ENCODE peak calls at places on chromosomes 2 and 18, in ten cellular contexts. One of them, this sample, is unnamed.
A peak's percentile ranks its signal among the peaks of the same experiment; 100 is the strongest.

GRCh38 chr18:706438-706837 is 6.0 kb downstream of the ENOSF1 start:
- DNase-seq in transverse colon: no peak
- DNase-seq in testis: no peak
- DNase-seq in IMR-90: no peak
- DNase-seq in stomach: no peak
- DNase-seq in adrenal gland: no peak
- DNase-seq in H1: no peak
- DNase-seq in tibial nerve: no peak
- DNase-seq in prostate gland: no peak
- DNase-seq in HepG2: no peak
- DNase-seq in this sample: no peak

GRCh38 chr2:150230616-150231015 is 256.9 kb downstream of the RND3 start:
- DNase-seq in IMR-90: no peak
- DNase-seq in tibial nerve: no peak
- DNase-seq in H1: no peak
- DNase-seq in testis: no peak
- DNase-seq in HepG2: no peak
- DNase-seq in transverse colon: no peak
- DNase-seq in stomach: no peak
- DNase-seq in adrenal gland: no peak
- DNase-seq in prostate gland: no peak
- DNase-seq in this sample: no peak

GRCh38 chr18:46700026-46700425 is 43.0 kb upstream of the LOXHD1 start:
- DNase-seq in transverse colon: no peak
- DNase-seq in adrenal gland: no peak
- DNase-seq in IMR-90: no peak
- DNase-seq in tibial nerve: no peak
- DNase-seq in prostate gland: no peak
- DNase-seq in testis: no peak
- DNase-seq in stomach: no peak
- DNase-seq in HepG2: no peak
- DNase-seq in H1: no peak
- DNase-seq in this sample: no peak

GRCh38 chr2:129923265-129924141 is 56.0 kb upstream of the RAB6C start:
- DNase-seq in prostate gland: peak; percentile 28
- DNase-seq in HepG2: peak; percentile 70
- DNase-seq in testis: peak; percentile 44
- DNase-seq in H1: peak; percentile 58
- DNase-seq in transverse colon: no peak
- DNase-seq in IMR-90: peak; percentile 37
- DNase-seq in adrenal gland: peak; percentile 26
- DNase-seq in stomach: no peak
- DNase-seq in tibial nerve: peak; percentile 40
- DNase-seq in this sample: no peak

GRCh38 chr2:201448701-201449100 is 2.6 kb downstream of the TRAK2 start:
- DNase-seq in IMR-90: no peak
- DNase-seq in adrenal gland: no peak
- DNase-seq in H1: no peak
- DNase-seq in testis: no peak
- DNase-seq in stomach: no peak
- DNase-seq in tibial nerve: no peak
- DNase-seq in HepG2: no peak
- DNase-seq in prostate gland: no peak
- DNase-seq in transverse colon: peak; percentile 50
- DNase-seq in this sample: no peak

GRCh38 chr2:135657806-135658582 is 83.7 kb upstream of the UBXN4 start:
- DNase-seq in prostate gland: no peak
- DNase-seq in transverse colon: no peak
- DNase-seq in adrenal gland: no peak
- DNase-seq in tibial nerve: no peak
- DNase-seq in HepG2: no peak
- DNase-seq in IMR-90: no peak
- DNase-seq in testis: no peak
- DNase-seq in H1: no peak
- DNase-seq in stomach: no peak
- DNase-seq in this sample: peak; percentile 57

GRCh38 chr2:12712871-12713270 is 3.9 kb upstream of the TRIB2 start:
- DNase-seq in transverse colon: no peak
- DNase-seq in HepG2: no peak
- DNase-seq in tibial nerve: no peak
- DNase-seq in adrenal gland: no peak
- DNase-seq in testis: no peak
- DNase-seq in prostate gland: no peak
- DNase-seq in IMR-90: peak; percentile 87
- DNase-seq in H1: no peak
- DNase-seq in stomach: no peak
- DNase-seq in this sample: no peak

GRCh38 chr2:190255668-190256067 is 64.0 kb downstream of the HIBCH start:
- DNase-seq in HepG2: no peak
- DNase-seq in prostate gland: no peak
- DNase-seq in tibial nerve: no peak
- DNase-seq in testis: no peak
- DNase-seq in H1: no peak
- DNase-seq in IMR-90: no peak
- DNase-seq in transverse colon: no peak
- DNase-seq in stomach: no peak
- DNase-seq in adrenal gland: no peak
- DNase-seq in this sample: no peak

GRCh38 chr2:73944714-73945113 is 18.0 kb downstream of the DGUOK start:
- DNase-seq in IMR-90: no peak
- DNase-seq in stomach: no peak
- DNase-seq in tibial nerve: no peak
- DNase-seq in testis: no peak
- DNase-seq in prostate gland: no peak
- DNase-seq in adrenal gland: no peak
- DNase-seq in H1: no peak
- DNase-seq in HepG2: no peak
- DNase-seq in transverse colon: no peak
- DNase-seq in this sample: no peak
- TF ChIP-seq POLR2A in IMR-90: no peak
- TF ChIP-seq POLR2A in stomach: no peak
- TF ChIP-seq POLR2A in tibial nerve: no peak
- TF ChIP-seq POLR2A in testis: no peak
- TF ChIP-seq POLR2A in prostate gland: no peak
- TF ChIP-seq POLR2A in adrenal gland: no peak
- TF ChIP-seq POLR2A in H1: no peak
- TF ChIP-seq POLR2A in HepG2: no peak
- TF ChIP-seq POLR2A in transverse colon: no peak
- TF ChIP-seq POLR2A in this sample: no peak

GRCh38 chr18:65994294-65994693 is 243.5 kb downstream of the CDH7 start:
- DNase-seq in H1: no peak
- DNase-seq in adrenal gland: no peak
- DNase-seq in stomach: no peak
- DNase-seq in transverse colon: no peak
- DNase-seq in prostate gland: no peak
- DNase-seq in testis: no peak
- DNase-seq in tibial nerve: no peak
- DNase-seq in IMR-90: no peak
- DNase-seq in HepG2: no peak
- DNase-seq in this sample: no peak
- H3K9me3 ChIP-seq in H1: no peaks in the 10 kb centered on the region
- H3K9me3 ChIP-seq in adrenal gland: no peaks in the 10 kb centered on the region
- H3K9me3 ChIP-seq in stomach: no peaks in the 10 kb centered on the region
- H3K9me3 ChIP-seq in transverse colon: no peaks in the 10 kb centered on the region
- H3K9me3 ChIP-seq in prostate gland: no peaks in the 10 kb centered on the region
- H3K9me3 ChIP-seq in testis: no peaks in the 10 kb centered on the region
- H3K9me3 ChIP-seq in tibial nerve: no peaks in the 10 kb centered on the region
- H3K9me3 ChIP-seq in IMR-90: no peaks in the 10 kb centered on the region
- H3K9me3 ChIP-seq in HepG2: no peaks in the 10 kb centered on the region
- H3K9me3 ChIP-seq in this sample: no peaks in the 10 kb centered on the region

GRCh38 chr2:222736301-222736700 is 64.8 kb downstream of the MOGAT1 start:
- DNase-seq in IMR-90: peak; percentile 67
- DNase-seq in prostate gland: no peak
- DNase-seq in tibial nerve: no peak
- DNase-seq in HepG2: no peak
- DNase-seq in H1: no peak
- DNase-seq in transverse colon: no peak
- DNase-seq in stomach: no peak
- DNase-seq in testis: no peak
- DNase-seq in adrenal gland: no peak
- DNase-seq in this sample: no peak

GRCh38 chr2:222738759-222739292 is 67.4 kb downstream of the MOGAT1 start:
- DNase-seq in prostate gland: no peak
- DNase-seq in H1: no peak
- DNase-seq in testis: no peak
- DNase-seq in transverse colon: peak; percentile 30
- DNase-seq in adrenal gland: no peak
- DNase-seq in stomach: no peak
- DNase-seq in tibial nerve: no peak
- DNase-seq in IMR-90: no peak
- DNase-seq in HepG2: no peak
- DNase-seq in this sample: no peak

GRCh38 chr2:222734690-222735014 is 63.2 kb downstream of the MOGAT1 start:
- DNase-seq in transverse colon: no peak
- DNase-seq in tibial nerve: no peak
- DNase-seq in stomach: no peak
- DNase-seq in adrenal gland: no peak
- DNase-seq in testis: no peak
- DNase-seq in IMR-90: no peak
- DNase-seq in HepG2: peak; percentile 49
- DNase-seq in H1: no peak
- DNase-seq in prostate gland: no peak
- DNase-seq in this sample: no peak

GRCh38 chr2:222739939-222740338 is 68.5 kb downstream of the MOGAT1 start:
- DNase-seq in transverse colon: no peak
- DNase-seq in adrenal gland: no peak
- DNase-seq in IMR-90: no peak
- DNase-seq in tibial nerve: no peak
- DNase-seq in testis: no peak
- DNase-seq in stomach: no peak
- DNase-seq in prostate gland: no peak
- DNase-seq in H1: no peak
- DNase-seq in HepG2: no peak
- DNase-seq in this sample: no peak

DNA sequence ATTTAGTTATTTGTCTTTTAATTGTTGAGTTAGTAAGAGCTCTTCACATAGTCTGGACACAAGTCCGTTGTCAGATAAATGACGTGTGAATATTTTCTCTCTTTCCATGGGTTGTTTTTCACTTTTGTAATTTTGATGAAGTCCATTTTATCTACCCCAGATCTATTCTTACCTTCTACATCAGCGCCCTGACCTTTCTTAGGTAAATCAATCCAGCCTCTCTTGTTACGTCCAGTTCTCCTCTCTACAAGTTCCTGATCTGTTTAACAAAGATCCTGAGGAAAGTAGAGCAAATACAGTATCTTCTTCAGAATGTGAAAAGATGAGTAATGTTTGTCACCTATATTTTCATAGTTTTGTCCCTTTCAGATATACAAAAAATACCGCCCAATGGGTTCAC is 66.9 kb downstream of the MOGAT1 start:
- DNase-seq in stomach: no peak
- DNase-seq in HepG2: no peak
- DNase-seq in testis: no peak
- DNase-seq in H1: no peak
- DNase-seq in tibial nerve: no peak
- DNase-seq in transverse colon: no peak
- DNase-seq in adrenal gland: no peak
- DNase-seq in prostate gland: no peak
- DNase-seq in IMR-90: no peak
- DNase-seq in this sample: no peak
- H3K4me1 ChIP-seq in stomach: peaks cover 16% of the 10 kb centered on the region
- H3K4me1 ChIP-seq in HepG2: peaks cover 88% of the 10 kb centered on the region
- H3K4me1 ChIP-seq in testis: peaks cover 15% of the 10 kb centered on the region
- H3K4me1 ChIP-seq in H1: no peaks in the 10 kb centered on the region
- H3K4me1 ChIP-seq in tibial nerve: peaks cover 16% of the 10 kb centered on the region
- H3K4me1 ChIP-seq in transverse colon: peaks cover 11% of the 10 kb centered on the region
- H3K4me1 ChIP-seq in adrenal gland: no peaks in the 10 kb centered on the region
- H3K4me1 ChIP-seq in prostate gland: peaks cover 7% of the 10 kb centered on the region
- H3K4me1 ChIP-seq in IMR-90: peaks cover 9% of the 10 kb centered on the region
- H3K4me1 ChIP-seq in this sample: no peaks in the 10 kb centered on the region

GRCh38 chr2:119223521-119224390 is at the start of gene STEAP3:
- DNase-seq in stomach: peak; percentile 93
- DNase-seq in IMR-90: peak; percentile 35
- DNase-seq in adrenal gland: peak; percentile 83
- DNase-seq in H1: peak; percentile 65
- DNase-seq in tibial nerve: peak; percentile 23
- DNase-seq in transverse colon: peak; percentile 86
- DNase-seq in HepG2: peak; percentile 74
- DNase-seq in prostate gland: peak; percentile 62
- DNase-seq in testis: peak; percentile 77
- DNase-seq in this sample: peak; percentile 43
- TF ChIP-seq POLR2A in stomach: no peak
- TF ChIP-seq POLR2A in IMR-90: no peak
- TF ChIP-seq POLR2A in adrenal gland: peak; percentile 16
- TF ChIP-seq POLR2A in H1: no peak
- TF ChIP-seq POLR2A in tibial nerve: no peak
- TF ChIP-seq POLR2A in transverse colon: no peak
- TF ChIP-seq POLR2A in HepG2: peak; percentile 83
- TF ChIP-seq POLR2A in prostate gland: peak; percentile 58
- TF ChIP-seq POLR2A in testis: no peak
- TF ChIP-seq POLR2A in this sample: peak; percentile 31

GRCh38 chr18:78972930-78973331 is 6.7 kb upstream of the SALL3 start:
- DNase-seq in H1: no peak
- DNase-seq in tibial nerve: no peak
- DNase-seq in adrenal gland: no peak
- DNase-seq in IMR-90: no peak
- DNase-seq in transverse colon: no peak
- DNase-seq in HepG2: no peak
- DNase-seq in testis: no peak
- DNase-seq in stomach: no peak
- DNase-seq in prostate gland: no peak
- DNase-seq in this sample: no peak
- H3K9me3 ChIP-seq in H1: no peaks in the 10 kb centered on the region
- H3K9me3 ChIP-seq in tibial nerve: no peaks in the 10 kb centered on the region
- H3K9me3 ChIP-seq in adrenal gland: no peaks in the 10 kb centered on the region
- H3K9me3 ChIP-seq in IMR-90: peaks cover 3% of the 10 kb centered on the region
- H3K9me3 ChIP-seq in transverse colon: no peaks in the 10 kb centered on the region
- H3K9me3 ChIP-seq in HepG2: no peaks in the 10 kb centered on the region
- H3K9me3 ChIP-seq in testis: no peaks in the 10 kb centered on the region
- H3K9me3 ChIP-seq in stomach: no peaks in the 10 kb centered on the region
- H3K9me3 ChIP-seq in prostate gland: no peaks in the 10 kb centered on the region
- H3K9me3 ChIP-seq in this sample: no peaks in the 10 kb centered on the region